ENCODE peak calls at places on chromosome 2, in ten cellular contexts. P, V, R, L, A, J, O, E, Y and K are unnamed samples.

GRCh38 chr2:236196366-236196765 is 28.2 kb upstream of the GBX2 start:
- DNase-seq in E (no peak), J (no peak), O (no peak), P (no peak), R (no peak), Y (no peak), A (no peak), L (no peak), V (no peak), K (no peak)

GRCh38 chr2:33491685-33492084 is 15.2 kb downstream of the RASGRP3 start:
- DNase-seq in Y (no peak), R (no peak), O (no peak), L (no peak), A (no peak), J (no peak), P (no peak), E (no peak), V (no peak), K (no peak)

GRCh38 chr2:42142476-42143184 is 26.5 kb upstream of the EML4 start:
- DNase-seq in J (no peak), R (no peak), L (no peak), A (no peak), V (peak; percentile 64), Y (no peak), P (no peak), E (no peak), O (no peak), K (no peak)

GRCh38 chr2:152367547-152368250 is 32.7 kb downstream of the FMNL2 start:
- DNase-seq in Y (no peak), V (no peak), L (no peak), A (peak; percentile 45), R (no peak), E (no peak), J (no peak), O (no peak), P (no peak), K (no peak)

GRCh38 chr2:66030553-66030952 is 404.4 kb upstream of the MEIS1 start:
- DNase-seq in Y (peak; percentile 24), R (no peak), P (no peak), V (no peak), E (no peak), A (no peak), O (no peak), L (no peak), J (peak; percentile 13), K (no peak)

GRCh38 chr2:68074050-68074449 is 11.2 kb upstream of the C1D start:
- DNase-seq in L (no peak), Y (no peak), P (no peak), E (no peak), J (no peak), O (no peak), R (no peak), V (no peak), A (no peak), K (no peak)

GRCh38 chr2:177243476-177243875 is 21.1 kb downstream of the NFE2L2 start:
- DNase-seq in V (no peak), L (no peak), O (no peak), R (no peak), J (no peak), A (no peak), P (no peak), Y (no peak), E (no peak), K (no peak)

GRCh38 chr2:49210191-49210590 is 55.9 kb upstream of the FSHR start:
- DNase-seq in P (no peak), V (no peak), E (no peak), A (no peak), R (no peak), O (no peak), Y (peak; percentile 52), L (no peak), J (peak; percentile 65), K (no peak)

GRCh38 chr2:16656784-16657391 is 8.7 kb downstream of the CYRIA start:
- DNase-seq in Y (no peak), J (no peak), E (no peak), L (no peak), V (no peak), P (peak; percentile 63), A (no peak), O (no peak), R (no peak), K (no peak)

GRCh38 chr2:63791387-63791786 is 50.3 kb upstream of the UGP2 start:
- DNase-seq in E (no peak), Y (no peak), R (no peak), J (no peak), P (no peak), O (no peak), A (no peak), L (no peak), V (no peak), K (no peak)

GRCh38 chr2:144466637-144467036 is 53.3 kb downstream of the ZEB2 start:
- DNase-seq in J (no peak), E (no peak), Y (no peak), R (no peak), V (no peak), P (no peak), A (no peak), L (no peak), O (no peak), K (no peak)

GRCh38 chr2:232315923-232316299 is 62.6 kb upstream of the ALPP start:
- DNase-seq in R (no peak), V (no peak), E (no peak), P (no peak), A (no peak), J (no peak), O (no peak), L (no peak), Y (no peak), K (no peak)

GRCh38 chr2:7857904-7858303 is 824.0 kb upstream of the ID2 start:
- DNase-seq in J (no peak), V (peak; percentile 74), A (no peak), L (no peak), P (no peak), E (no peak), R (no peak), O (no peak), Y (no peak), K (no peak)

GRCh38 chr2:21194828-21195227 is 71.1 kb downstream of the TDRD15 start:
- DNase-seq in V (no peak), J (no peak), Y (no peak), L (no peak), A (no peak), P (no peak), O (no peak), R (no peak), E (no peak), K (peak; percentile 6)